ENCODE peak calls at places on chromosomes 16 and 17, in ten cellular contexts. U is A172; F is Peyer's patch; Z is stimulated activated CD4-positive, alpha-beta T cell treated with anti-CD3 and anti-CD28 coated beads, Interleukin-4, amount 100 ng/mL, for 4 hours; E is CD8-positive, alpha-beta memory T cell; H is neural progenitor cell; B is activated T-cell treated with anti-CD3 and anti-CD28 coated beads for 4 hours; G is BE2C; J is nephron progenitor cell; R is endothelial cell. P is an unnamed sample.

GRCh38 chr17:8947201-8947600 is 18.3 kb downstream of the PIK3R5 start:
- DNase-seq in E (no peak), R (no peak), U (peak; percentile 33), Z (no peak), B (no peak), G (no peak), H (no peak), J (no peak), F (no peak), P (no peak)

GRCh38 chr16:22161999-22162657 is at the start of gene SDR42E2:
- DNase-seq in H (peak; percentile 73), R (peak; percentile 16), F (peak; percentile 57), G (peak; percentile 21), B (peak; percentile 41), J (peak; percentile 50), Z (peak; percentile 47), E (peak; percentile 29), U (no peak), P (peak; percentile 17)

GRCh38 chr17:10151667-10152496 is 46.5 kb downstream of the GAS7 start:
- DNase-seq in F (no peak), B (no peak), R (no peak), E (no peak), H (no peak), U (no peak), G (no peak), Z (no peak), J (no peak), P (no peak)

GRCh38 chr17:66469890-66470289 is 167.5 kb downstream of the PRKCA start:
- DNase-seq in F (no peak), B (no peak), R (no peak), H (no peak), E (no peak), J (no peak), G (no peak), U (no peak), Z (no peak), P (no peak)

GRCh38 chr17:42586514-42587230 is 9.1 kb upstream of the PSMC3IP start:
- DNase-seq in B (no peak), G (no peak), H (no peak), F (no peak), U (no peak), R (no peak), J (no peak), Z (no peak), E (no peak), P (no peak)

GRCh38 chr16:87538594-87538993 is 45.8 kb upstream of the ZCCHC14 start:
- DNase-seq in J (no peak), F (no peak), E (no peak), Z (no peak), H (no peak), G (no peak), U (no peak), R (no peak), B (no peak), P (no peak)

GRCh38 chr17:61448042-61448441 is 4.2 kb upstream of the TBX4 start:
- DNase-seq in B (no peak), R (no peak), E (no peak), G (no peak), Z (no peak), F (no peak), H (no peak), U (no peak), J (no peak), P (no peak)

GRCh38 chr16:28081391-28081790 is 17.9 kb upstream of the GSG1L start:
- DNase-seq in E (no peak), F (no peak), J (no peak), Z (no peak), B (no peak), R (no peak), U (no peak), G (no peak), H (no peak), P (no peak)

GRCh38 chr16:55301385-55302008 is 22.5 kb upstream of the IRX6 start:
- DNase-seq in H (no peak), J (no peak), F (no peak), Z (no peak), B (no peak), E (no peak), R (no peak), G (no peak), U (no peak), P (no peak)

GRCh38 chr16:28321700-28322411 is 29.5 kb downstream of the SBK1 start:
- DNase-seq in J (peak; percentile 67), H (peak; percentile 52), R (peak; percentile 74), G (peak; percentile 65), Z (no peak), E (no peak), U (no peak), F (peak; percentile 59), B (peak; percentile 37), P (no peak)

GRCh38 chr16:2786826-2787151 is 571 bp downstream of the PRSS33 start:
- DNase-seq in R (no peak), G (no peak), E (no peak), Z (no peak), B (no peak), J (no peak), H (no peak), U (no peak), F (peak; percentile 7), P (no peak)

GRCh38 chr17:57988301-57989010 is 402 bp upstream of the VEZF1 start:
- DNase-seq in Z (peak; percentile 57), R (no peak), H (no peak), F (peak; percentile 86), J (no peak), G (peak; percentile 79), U (peak; percentile 54), E (peak; percentile 56), B (peak; percentile 41), P (peak; percentile 69)

GRCh38 chr17:31581491-31581890 is 190.0 kb downstream of the RAB11FIP4 start:
- DNase-seq in J (no peak), F (no peak), U (peak; percentile 74), Z (no peak), R (no peak), G (no peak), E (no peak), H (no peak), B (no peak), P (no peak)

GRCh38 chr16:75058815-75059214 is 57.8 kb downstream of the LDHD start:
- DNase-seq in E (no peak), R (no peak), F (no peak), H (no peak), G (no peak), U (no peak), B (no peak), J (no peak), Z (no peak), P (no peak)